ENCODE peak calls at places on chromosomes 12 and 14, in six cellular contexts. Q is astrocyte, D is Karpas-422, L is endothelial cell of umbilical vein, Y is H1, M is SK-N-SH. Z is an unnamed sample.

GRCh38 chr12:104263580-104264358 is 39.8 kb upstream of the EID3 start:
- DNase-seq in L (no peak), Q (no peak), D (no peak), M (peak), Y (no peak), Z (no peak)

GRCh38 chr12:101407054-101407437 is 526 bp downstream of the ARL1 start:
- DNase-seq in L (no peak), D (peak), Y (no peak), Q (no peak), M (no peak), Z (no peak)

GRCh38 chr12:93805736-93806141 is 128.6 kb downstream of the CRADD start:
- DNase-seq in D (no peak), M (no peak), L (peak), Q (peak), Y (no peak), Z (no peak)

GRCh38 chr12:52151153-52151858 is 40.5 kb downstream of the KRT80 start:
- DNase-seq in D (no peak), Y (no peak), M (no peak), Q (no peak), L (no peak), Z (no peak)

GRCh38 chr12:111408116-111408440 is 2.4 kb downstream of the SH2B3 start:
- DNase-seq in L (no peak), D (no peak), Q (no peak), Y (no peak), M (no peak), Z (no peak)

GRCh38 chr12:119735079-119735478 is 67.1 kb downstream of the PRKAB1 start:
- DNase-seq in M (no peak), Y (no peak), D (no peak), Q (no peak), L (no peak), Z (no peak)

GRCh38 chr12:51238037-51238509 is 553 bp upstream of the DAZAP2 start:
- DNase-seq in L (no peak), D (no peak), Q (no peak), M (peak), Y (no peak), Z (no peak)

GRCh38 chr14:29584992-29585391 is 342.7 kb downstream of the PRKD1 start:
- DNase-seq in D (no peak), M (no peak), Y (no peak), L (peak), Q (peak), Z (no peak)

GRCh38 chr12:103833095-103833777 is 7.8 kb downstream of the NT5DC3 start:
- DNase-seq in Y (no peak), D (no peak), M (no peak), L (no peak), Q (no peak), Z (no peak)

GRCh38 chr14:90681889-90682429 is 134.3 kb downstream of the TTC7B start:
- DNase-seq in M (no peak), L (no peak), Q (no peak), D (no peak), Y (no peak), Z (no peak)

GRCh38 chr14:57362356-57362755 is 28.0 kb upstream of the NAA30 start:
- DNase-seq in M (no peak), Y (no peak), L (peak), Q (peak), D (no peak), Z (no peak)

GRCh38 chr12:67697981-67698380 is 49.4 kb downstream of the DYRK2 start:
- DNase-seq in L (no peak), D (no peak), M (no peak), Y (no peak), Q (peak), Z (no peak)

DNA sequence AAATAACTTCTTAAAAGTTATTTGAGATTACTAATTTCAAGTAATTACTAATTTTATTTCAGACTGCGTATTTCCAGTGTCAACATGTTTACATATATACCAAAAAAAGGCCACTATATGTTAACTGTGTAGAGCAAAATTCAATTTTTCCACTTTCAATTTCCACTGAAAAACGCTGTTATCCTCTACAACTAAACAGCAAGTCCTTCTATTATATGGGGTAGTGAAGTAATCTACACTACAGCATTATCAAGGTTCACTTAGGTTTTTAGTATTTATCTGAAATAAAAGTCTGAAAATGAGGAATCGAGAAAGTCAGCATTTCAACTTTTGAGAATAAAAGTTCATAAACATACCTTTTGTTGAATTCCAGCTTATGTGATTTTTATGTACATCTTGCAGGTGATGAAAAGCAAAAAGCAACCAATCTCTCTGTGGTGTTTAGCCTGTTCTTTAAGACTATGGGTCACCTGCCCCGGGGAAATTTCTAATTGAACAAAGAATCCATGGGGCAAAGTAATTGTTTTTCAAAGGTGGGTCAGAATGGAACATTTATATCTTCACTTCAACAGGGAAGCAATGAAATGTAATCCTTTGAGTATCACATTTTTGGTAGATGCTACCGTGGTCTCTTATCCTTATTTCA is 3.3 kb downstream of the BTG1 start:
- DNase-seq in M (no peak), Q (no peak), D (no peak), Y (no peak), L (peak), Z (no peak)
- H3K9ac ChIP-seq in M (peak), Q (peak), D (peak), Y (peak), L (peak), Z (peak)

GRCh38 chr14:61813101-61813596 is 50.9 kb downstream of the SNAPC1 start:
- DNase-seq in Y (peak), D (no peak), Q (peak), M (peak), L (no peak), Z (no peak)
- H3K4me3 ChIP-seq in Y (peak), D (no peak), Q (peak), M (peak), L (peak), Z (no peak)

DNA sequence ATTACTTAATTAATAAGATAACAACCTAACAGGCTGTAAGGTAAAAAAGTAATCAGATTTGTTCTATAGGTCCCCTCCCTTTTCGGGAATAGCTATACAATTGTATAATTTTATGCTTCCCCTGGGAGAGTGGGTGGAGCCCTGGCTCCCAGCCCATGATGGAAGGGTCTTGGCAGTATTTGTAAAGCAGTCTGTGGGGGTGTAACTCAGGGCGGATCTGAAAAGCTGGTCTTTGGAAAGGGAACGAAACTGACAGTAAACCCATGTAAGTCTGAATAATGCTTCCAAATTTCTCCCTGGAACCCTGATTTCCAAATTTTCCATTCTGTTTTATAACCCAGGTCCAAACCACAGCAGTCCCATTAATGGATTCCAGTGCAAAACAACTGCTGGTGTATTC is 110.4 kb downstream of the DAD1 start:
- DNase-seq in D (no peak), L (no peak), Q (peak), Y (no peak), M (no peak), Z (no peak)
- H3K9ac ChIP-seq in D (no peak), L (no peak), Q (no peak), Y (no peak), M (no peak), Z (no peak)

DNA sequence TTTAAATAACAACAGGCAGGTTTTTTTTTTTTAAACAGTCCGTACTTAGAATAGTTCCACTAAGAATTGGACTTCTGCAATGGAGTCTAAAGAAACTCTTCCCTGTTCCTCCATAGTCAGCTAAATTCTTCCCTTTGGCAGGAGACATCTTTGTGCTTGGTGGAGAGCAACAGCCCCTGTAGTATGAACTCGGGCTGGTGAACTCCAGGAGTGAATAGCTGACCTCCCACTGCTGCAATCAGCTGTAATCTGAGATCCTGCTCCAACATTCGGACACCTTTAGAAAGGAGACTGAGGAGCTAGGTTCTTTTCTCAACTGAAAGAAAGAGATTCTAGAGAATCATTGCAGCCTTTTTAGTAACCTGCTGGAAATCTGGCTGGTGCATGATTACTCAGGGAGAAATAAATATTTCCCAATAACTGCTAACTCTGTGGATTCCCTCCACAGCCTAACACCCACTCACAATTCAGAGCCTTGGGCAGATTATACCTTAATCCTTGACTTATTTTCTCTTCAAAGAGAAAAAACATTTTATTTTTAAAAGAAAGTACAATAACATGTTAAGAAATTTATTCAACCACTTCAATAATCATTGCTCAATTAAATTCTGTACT is 25.6 kb upstream of the DBX2 start:
- DNase-seq in L (no peak), D (no peak), Q (no peak), M (no peak), Y (no peak), Z (no peak)
- H3K4me3 ChIP-seq in L (no peak), D (no peak), Q (no peak), M (no peak), Y (peak), Z (no peak)

GRCh38 chr14:71003156-71003555 is 95.9 kb downstream of the PCNX1 start:
- DNase-seq in M (no peak), D (no peak), Y (no peak), Q (no peak), L (no peak), Z (no peak)
- H3K9ac ChIP-seq in M (no peak), D (no peak), Y (no peak), Q (no peak), L (no peak), Z (no peak)

DNA sequence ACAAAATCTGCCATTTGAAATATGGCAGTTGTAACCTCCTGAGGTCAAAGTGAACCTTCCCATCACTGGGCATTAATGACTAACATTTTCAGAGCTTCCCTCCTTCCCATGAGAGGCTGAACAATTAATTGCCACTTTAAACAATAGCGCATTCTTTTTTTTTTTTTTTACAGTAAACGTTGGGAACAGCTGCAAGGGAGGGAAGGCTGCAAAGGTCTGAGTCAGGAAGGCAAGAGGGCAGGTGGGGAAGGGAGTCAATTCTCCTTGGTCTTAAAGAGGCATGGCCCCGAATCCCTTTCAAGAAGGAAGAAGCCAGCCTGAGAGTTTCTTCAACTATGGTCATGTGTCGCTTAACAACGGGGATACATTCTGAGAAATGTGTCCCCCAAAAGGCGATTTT is 41.0 kb upstream of the PLEKHG3 start:
- DNase-seq in Q (peak), D (no peak), Y (no peak), M (no peak), L (peak), Z (no peak)
- H3K4me3 ChIP-seq in Q (no peak), D (no peak), Y (no peak), M (no peak), L (no peak), Z (no peak)

GRCh38 chr12:124080649-124081048 is 107.6 kb downstream of the ZNF664 start:
- DNase-seq in Q (no peak), Y (no peak), D (no peak), M (no peak), L (no peak), Z (no peak)
- H3K9ac ChIP-seq in Q (no peak), Y (no peak), D (no peak), M (no peak), L (no peak), Z (no peak)

DNA sequence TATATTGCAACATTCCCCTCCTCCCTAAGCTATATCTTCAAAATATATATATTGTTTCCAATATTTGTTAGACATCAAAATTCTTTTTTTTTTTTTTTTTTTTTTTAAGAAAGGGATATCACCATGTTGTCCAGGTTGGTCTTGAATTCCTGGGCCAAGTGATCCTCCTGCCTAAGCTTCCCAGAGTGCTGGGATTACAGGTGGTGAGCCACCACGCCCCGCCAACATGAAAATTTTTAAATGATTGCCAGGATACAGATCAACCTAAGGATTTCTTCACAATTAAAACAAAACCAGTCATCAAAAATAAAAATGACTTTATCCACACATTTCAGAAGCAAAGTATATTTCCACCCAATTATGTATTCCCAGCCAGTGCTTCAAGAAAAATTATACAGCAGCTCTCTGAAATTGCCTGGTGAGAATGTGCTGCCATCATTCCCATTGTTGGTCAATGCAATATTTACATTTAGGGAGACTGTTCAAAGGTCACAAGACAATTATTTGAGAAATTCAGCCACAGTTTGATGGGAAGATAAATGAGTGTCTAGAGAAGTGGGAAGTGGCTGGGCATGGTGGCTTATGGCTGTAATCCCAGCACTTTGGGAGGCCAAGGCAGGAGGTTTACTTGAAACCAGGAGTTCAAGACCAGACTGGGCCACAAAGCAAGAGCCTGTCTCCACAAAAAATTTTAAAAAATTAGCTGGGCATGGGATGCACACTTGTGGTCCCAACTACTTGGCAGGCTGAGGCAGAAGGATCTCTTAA is 141.7 kb upstream of the AMIGO2 start:
- DNase-seq in M (no peak), Y (no peak), Q (peak), D (no peak), L (no peak), Z (no peak)
- H3K4me3 ChIP-seq in M (no peak), Y (no peak), Q (no peak), D (no peak), L (no peak), Z (no peak)

Z was measured in colonic mucosa.